ENCODE peak calls at places on chromosomes 13 and 19, in six cellular contexts. P is fibroblast of the aortic adventitia; I is stimulated activated effector memory CD8-positive, alpha-beta T cell treated with anti-CD3 and anti-CD28 coated beads, Interleukin-12 subunit alpha, Interleukin-12 subunit beta, amount 100 ng/mL, for 72 hours; S is mucosa of descending colon; Y is amniotic stem cell; J is ascending aorta. M is an unnamed sample.

GRCh38 chr13:43200307-43200706 is 176.9 kb downstream of the DNAJC15 start:
- DNase-seq in Y (no peak), J (no peak), S (no peak), I (no peak), P (no peak), M (no peak)

GRCh38 chr13:77860621-77861020 is 58.0 kb downstream of the EDNRB start:
- DNase-seq in Y (no peak), I (no peak), S (no peak), P (peak; percentile 71), J (no peak), M (no peak)

GRCh38 chr13:111943229-111943795 is 123.6 kb upstream of the SOX1 start:
- DNase-seq in P (no peak), S (no peak), Y (no peak), J (no peak), I (no peak), M (peak; percentile 13)

GRCh38 chr13:100721885-100722512 is 47.4 kb upstream of the TMTC4 start:
- DNase-seq in S (no peak), J (no peak), Y (peak; percentile 16), P (peak; percentile 73), I (peak; percentile 72), M (peak; percentile 77)

GRCh38 chr19:50794074-50794777 is 4.0 kb downstream of the ACP4 start:
- DNase-seq in J (no peak), P (no peak), I (peak; percentile 68), S (peak; percentile 61), Y (no peak), M (no peak)

GRCh38 chr13:100694722-100695644 is 20.4 kb upstream of the TMTC4 start:
- DNase-seq in Y (no peak), J (no peak), I (no peak), P (peak; percentile 97), S (no peak), M (peak; percentile 53)

GRCh38 chr19:16368385-16369305 is 44.0 kb downstream of the KLF2 start:
- DNase-seq in P (no peak), Y (no peak), J (no peak), S (peak; percentile 61), I (no peak), M (no peak)

GRCh38 chr19:15210323-15210774 is 9.6 kb upstream of the NOTCH3 start:
- DNase-seq in J (peak; percentile 75), Y (no peak), P (peak; percentile 59), I (no peak), S (no peak), M (no peak)

GRCh38 chr13:101415358-101416174 is 742 bp downstream of the NALCN start:
- DNase-seq in I (no peak), J (no peak), S (no peak), P (no peak), Y (no peak), M (no peak)

GRCh38 chr19:3604987-3605343 is 1.7 kb downstream of the TBXA2R start:
- DNase-seq in J (no peak), P (no peak), I (no peak), Y (no peak), S (no peak), M (no peak)

GRCh38 chr13:36992362-36992761 is 6.8 kb downstream of the ALG5 start:
- DNase-seq in P (no peak), J (no peak), I (no peak), S (no peak), Y (no peak), M (no peak)

GRCh38 chr19:4069331-4069959 is 2.7 kb upstream of the ZBTB7A start:
- DNase-seq in J (no peak), Y (no peak), I (peak; percentile 79), S (peak; percentile 87), P (no peak), M (no peak)

GRCh38 chr13:37090912-37091311 is 14.6 kb downstream of the CSNK1A1L start:
- DNase-seq in S (no peak), Y (no peak), J (no peak), I (no peak), P (no peak), M (no peak)

GRCh38 chr19:4669723-4670480 is at the start of gene MYDGF:
- DNase-seq in P (peak; percentile 83), I (peak; percentile 95), S (peak; percentile 96), J (peak; percentile 50), Y (peak; percentile 77), M (peak; percentile 94)

GRCh38 chr13:31093145-31093885 is 68.4 kb downstream of the HSPH1 start:
- DNase-seq in Y (no peak), I (no peak), S (no peak), J (no peak), P (no peak), M (no peak)

GRCh38 chr13:40484101-40484800 is 182.2 kb downstream of the FOXO1 start:
- DNase-seq in Y (no peak), I (no peak), S (no peak), J (no peak), P (no peak), M (no peak)

GRCh38 chr19:12884926-12885748 is 1.9 kb downstream of the KLF1 start:
- DNase-seq in J (no peak), Y (no peak), P (peak; percentile 22), I (peak; percentile 95), S (peak; percentile 97), M (peak; percentile 95)

GRCh38 chr19:49113762-49114629 is at the start of gene LIN7B:
- DNase-seq in I (peak; percentile 90), J (no peak), Y (no peak), S (peak; percentile 75), P (peak; percentile 46), M (peak; percentile 77)

GRCh38 chr19:55472463-55472862 is 4.0 kb upstream of the ZNF628 start:
- DNase-seq in J (no peak), I (no peak), P (peak; percentile 60), S (no peak), Y (no peak), M (no peak)

GRCh38 chr19:7899751-7900352 is 3.8 kb upstream of the MAP2K7 start:
- DNase-seq in Y (no peak), P (no peak), I (no peak), J (no peak), S (peak; percentile 54), M (no peak)

GRCh38 chr13:38228322-38228721 is 121.3 kb upstream of the UFM1 start:
- DNase-seq in P (no peak), S (no peak), Y (no peak), I (no peak), J (no peak), M (no peak)

GRCh38 chr13:104779311-104779710 is 1713.1 kb upstream of the SLC10A2 start:
- DNase-seq in Y (peak; percentile 22), I (no peak), J (no peak), P (no peak), S (no peak), M (no peak)

GRCh38 chr19:29884044-29884443 is 58.0 kb upstream of the URI1 start:
- DNase-seq in J (no peak), S (no peak), Y (no peak), I (no peak), P (no peak), M (no peak)

GRCh38 chr19:38210458-38210987 is 13.5 kb downstream of the DPF1 start:
- DNase-seq in J (no peak), I (no peak), S (no peak), P (peak; percentile 22), Y (no peak), M (no peak)

GRCh38 chr19:6738726-6739389 is 622 bp upstream of the TRIP10 start:
- DNase-seq in S (peak; percentile 87), J (no peak), I (no peak), Y (no peak), P (no peak), M (peak; percentile 32)

GRCh38 chr19:49073514-49074378 is 1.2 kb upstream of the KCNA7 start:
- DNase-seq in J (no peak), Y (no peak), I (no peak), P (no peak), S (no peak), M (no peak)

GRCh38 chr13:98253526-98253925 is 76.5 kb upstream of the RNF113B start:
- DNase-seq in I (no peak), S (no peak), J (no peak), P (no peak), Y (no peak), M (no peak)

M was measured in stomach.